ENCODE peak calls at places on chromosomes 12 and 14, in eight cellular contexts. C, Z, U, T, N, K, J and V are unnamed samples.

GRCh38 chr14:84493779-84494178 is 1036.2 kb upstream of the FLRT2 start:
- DNase-seq in J (no peak), K (no peak), C (no peak), T (no peak), U (no peak), N (no peak), Z (no peak), V (no peak)

GRCh38 chr12:54384591-54385041 is at the start of gene ZNF385A:
- DNase-seq in Z (no peak), J (peak; percentile 72), T (no peak), N (no peak), U (no peak), K (no peak), C (no peak), V (no peak)

GRCh38 chr12:52602552-52602951 is 1.3 kb upstream of the KRT72 start:
- DNase-seq in C (no peak), Z (no peak), K (no peak), T (no peak), U (no peak), J (no peak), N (peak; percentile 35), V (no peak)

GRCh38 chr12:1311145-1311544 is 283.2 kb downstream of the FBXL14 start:
- DNase-seq in N (no peak), U (no peak), C (no peak), K (no peak), T (no peak), Z (no peak), J (no peak), V (no peak)

GRCh38 chr12:123961585-123961984 is 11.0 kb downstream of the CCDC92 start:
- DNase-seq in Z (no peak), K (no peak), N (peak; percentile 14), T (no peak), J (no peak), C (no peak), U (no peak), V (no peak)

GRCh38 chr12:94225924-94226630 is 77.7 kb downstream of the PLXNC1 start:
- DNase-seq in C (no peak), N (no peak), J (no peak), U (no peak), T (no peak), K (no peak), Z (no peak), V (no peak)

GRCh38 chr14:106185837-106186233 is 659.5 kb downstream of the TMEM121 start:
- DNase-seq in N (no peak), C (no peak), T (no peak), U (no peak), Z (no peak), K (no peak), J (no peak), V (no peak)

GRCh38 chr14:40010961-40011360 is 578.7 kb upstream of the FBXO33 start:
- DNase-seq in K (no peak), Z (no peak), U (no peak), C (no peak), T (no peak), N (no peak), J (no peak), V (no peak)

GRCh38 chr14:61458766-61459165 is 137.4 kb downstream of the PRKCH start:
- DNase-seq in T (no peak), C (no peak), Z (no peak), K (no peak), J (no peak), U (no peak), N (no peak), V (no peak)

GRCh38 chr12:2124466-2125023 is 71.8 kb downstream of the CACNA1C start:
- DNase-seq in Z (no peak), T (no peak), K (no peak), N (peak; percentile 66), J (no peak), U (no peak), C (no peak), V (no peak)

GRCh38 chr14:37864128-37864527 is 268.7 kb downstream of the TTC6 start:
- DNase-seq in N (no peak), C (no peak), U (no peak), T (no peak), Z (no peak), J (no peak), K (no peak), V (no peak)

GRCh38 chr14:94689218-94689984 is 77.2 kb downstream of the SERPINA3 start:
- DNase-seq in J (peak; percentile 41), K (no peak), U (peak; percentile 34), C (no peak), T (peak; percentile 62), N (no peak), Z (peak; percentile 67), V (no peak)

GRCh38 chr14:51478241-51478640 is 173.5 kb upstream of the FRMD6 start:
- DNase-seq in U (peak; percentile 94), T (no peak), J (no peak), K (no peak), N (no peak), C (no peak), Z (no peak), V (peak; percentile 54)

GRCh38 chr12:12263909-12264308 is 2.9 kb downstream of the LRP6 start:
- DNase-seq in U (no peak), T (no peak), K (no peak), Z (no peak), N (no peak), J (no peak), C (no peak), V (no peak)

GRCh38 chr12:48003226-48004038 is 844 bp downstream of the COL2A1 start:
- DNase-seq in K (no peak), N (no peak), J (no peak), T (no peak), C (no peak), Z (no peak), U (peak; percentile 9), V (no peak)

GRCh38 chr12:50924131-50924438 is 28.3 kb upstream of the HIGD1C start:
- DNase-seq in K (no peak), U (no peak), T (no peak), Z (no peak), J (no peak), N (no peak), C (no peak), V (no peak)

GRCh38 chr14:75649773-75650172 is 10.9 kb downstream of the ERG28 start:
- DNase-seq in Z (no peak), K (no peak), J (no peak), C (no peak), T (no peak), U (no peak), N (no peak), V (no peak)

GRCh38 chr14:99809376-99809775 is 16.2 kb downstream of the EML1 start:
- DNase-seq in K (no peak), U (peak; percentile 94), T (peak; percentile 53), J (no peak), N (peak; percentile 80), Z (no peak), C (no peak), V (peak; percentile 94)

GRCh38 chr14:51867753-51868152 is 7.3 kb downstream of the GNG2 start:
- DNase-seq in T (no peak), C (no peak), J (no peak), N (no peak), K (no peak), Z (no peak), U (peak; percentile 57), V (no peak)

GRCh38 chr12:111426341-111427185 is 20.8 kb downstream of the SH2B3 start:
- DNase-seq in K (no peak), C (no peak), N (no peak), U (no peak), T (no peak), J (no peak), Z (no peak), V (no peak)

GRCh38 chr12:77681726-77682125 is 149.0 kb upstream of the NAV3 start:
- DNase-seq in Z (no peak), J (no peak), T (no peak), K (no peak), C (no peak), N (no peak), U (no peak), V (no peak)

GRCh38 chr12:53122961-53123468 is 19.7 kb downstream of the SOAT2 start:
- DNase-seq in N (peak; percentile 53), U (peak; percentile 11), Z (no peak), J (no peak), K (no peak), T (no peak), C (no peak), V (no peak)

GRCh38 chr12:7498832-7499231 is 4.7 kb downstream of the CD163 start:
- DNase-seq in C (no peak), T (no peak), Z (no peak), K (no peak), U (peak; percentile 97), J (no peak), N (no peak), V (peak; percentile 80)

GRCh38 chr14:49975286-49975685 is 82.4 kb downstream of the ARF6 start:
- DNase-seq in J (no peak), C (no peak), N (no peak), Z (no peak), K (peak; percentile 93), U (peak; percentile 93), T (no peak), V (peak; percentile 70)
- H3K4me3 ChIP-seq in J (no peak overlapping the region), C (no peak overlapping the region), N (no peak overlapping the region), Z (no peak overlapping the region), K (no peak overlapping the region), U (no peak overlapping the region), T (no peak overlapping the region), V (no peak overlapping the region)

GRCh38 chr12:131827961-131828534 is at the start of gene MMP17:
- DNase-seq in K (no peak), J (no peak), T (peak; percentile 52), Z (peak; percentile 46), N (peak; percentile 67), C (no peak), U (peak; percentile 68), V (no peak)
- TF ChIP-seq CTCF in K (no peak), J (no peak), T (peak; percentile 22), Z (no peak), N (no peak), C (peak; percentile 60), U (no peak), V (peak; percentile 8)

GRCh38 chr12:57764662-57765002 is 2.2 kb downstream of the CYP27B1 start:
- DNase-seq in T (no peak), K (no peak), J (no peak), N (no peak), C (no peak), Z (no peak), U (no peak), V (no peak)

GRCh38 chr12:57765003-57765697 is 1.7 kb downstream of the CYP27B1 start:
- DNase-seq in Z (no peak), K (no peak), N (no peak), T (no peak), U (no peak), J (no peak), C (peak; percentile 40), V (no peak)

GRCh38 chr12:57767317-57767716 is 439 bp upstream of the CYP27B1 start:
- DNase-seq in J (no peak), N (no peak), Z (no peak), U (no peak), C (no peak), K (no peak), T (no peak), V (no peak)

GRCh38 chr12:57766464-57767311 is at the start of gene CYP27B1:
- DNase-seq in K (no peak), J (peak; percentile 65), C (no peak), Z (no peak), T (no peak), N (no peak), U (no peak), V (no peak)

GRCh38 chr12:57765698-57766463 is 997 bp downstream of the CYP27B1 start:
- DNase-seq in Z (no peak), C (no peak), K (no peak), T (no peak), N (no peak), U (no peak), J (no peak), V (no peak)
- H3K4me3 ChIP-seq in Z (peak overlapping the region; percentile 5), C (peak overlapping the region; percentile 53), K (peak overlapping the region; percentile 72), T (peak overlapping the region; percentile 2), N (peak overlapping the region; percentile 69), U (peak overlapping the region; percentile 36), J (peak overlapping the region; percentile 45), V (peak overlapping the region; percentile 39)

GRCh38 chr12:30515351-30515750 is 180.3 kb downstream of the IPO8 start:
- DNase-seq in K (peak; percentile 2), C (peak; percentile 10), U (no peak), T (no peak), Z (no peak), N (no peak), J (no peak), V (no peak)
- TF ChIP-seq CTCF in K (peak; percentile 24), C (peak; percentile 57), U (no peak), T (no peak), Z (no peak), N (no peak), J (no peak), V (no peak)